ENCODE peak calls at places on chromosomes 4 and X, in four cellular contexts. One of them, this sample, is unnamed.

GRCh38 chr4:67885727-67886126 is 1.9 kb upstream of the TMPRSS11D start:
- DNase-seq in K562: no peak
- DNase-seq in HCT116: peak; percentile 35
- DNase-seq in kidney: no peak
- DNase-seq in this sample: no peak

GRCh38 chrX:143854006-143854405 is 29.9 kb upstream of the UBE2NL start:
- DNase-seq in K562: no peak
- DNase-seq in HCT116: no peak
- DNase-seq in kidney: no peak
- DNase-seq in this sample: no peak

GRCh38 chrX:71912156-71912555 is 1.5 kb downstream of the NHSL2 start:
- DNase-seq in K562: no peak
- DNase-seq in HCT116: no peak
- DNase-seq in kidney: no peak
- DNase-seq in this sample: peak; percentile 59

GRCh38 chrX:17674611-17675010 is 62.7 kb upstream of the SCML1 start:
- DNase-seq in K562: no peak
- DNase-seq in HCT116: no peak
- DNase-seq in kidney: no peak
- DNase-seq in this sample: no peak

GRCh38 chrX:28120076-28120475 is 138.8 kb upstream of the DCAF8L1 start:
- DNase-seq in K562: no peak
- DNase-seq in HCT116: peak; percentile 31
- DNase-seq in kidney: no peak
- DNase-seq in this sample: no peak

GRCh38 chrX:54473993-54474859 is 21.8 kb downstream of the FGD1 start:
- DNase-seq in K562: no peak
- DNase-seq in HCT116: no peak
- DNase-seq in kidney: peak; percentile 72
- DNase-seq in this sample: no peak

GRCh38 chr4:123921339-123921738 is 524.7 kb downstream of the SPRY1 start:
- DNase-seq in K562: no peak
- DNase-seq in HCT116: no peak
- DNase-seq in kidney: no peak
- DNase-seq in this sample: no peak

GRCh38 chr4:107870916-107871786 is 46.4 kb downstream of the SGMS2 start:
- DNase-seq in K562: no peak
- DNase-seq in HCT116: no peak
- DNase-seq in kidney: no peak
- DNase-seq in this sample: no peak

GRCh38 chr4:185730387-185730786 is 81.6 kb downstream of the SORBS2 start:
- DNase-seq in K562: peak; percentile 11
- DNase-seq in HCT116: no peak
- DNase-seq in kidney: no peak
- DNase-seq in this sample: no peak

GRCh38 chr4:189084671-189085070 is 856.0 kb upstream of the FRG1 start:
- DNase-seq in K562: no peak
- DNase-seq in HCT116: peak; percentile 33
- DNase-seq in kidney: no peak
- DNase-seq in this sample: peak; percentile 58

GRCh38 chr4:41070516-41071281 is 143.6 kb downstream of the APBB2 start:
- DNase-seq in K562: no peak
- DNase-seq in HCT116: no peak
- DNase-seq in kidney: no peak
- DNase-seq in this sample: no peak

GRCh38 chr4:88391703-88392102 is 13.1 kb downstream of the HERC6 start:
- DNase-seq in K562: no peak
- DNase-seq in HCT116: no peak
- DNase-seq in kidney: no peak
- DNase-seq in this sample: no peak

GRCh38 chr4:162852642-162853041 is 314.0 kb downstream of the NAF1 start:
- DNase-seq in K562: no peak
- DNase-seq in HCT116: no peak
- DNase-seq in kidney: no peak
- DNase-seq in this sample: peak; percentile 55

DNA sequence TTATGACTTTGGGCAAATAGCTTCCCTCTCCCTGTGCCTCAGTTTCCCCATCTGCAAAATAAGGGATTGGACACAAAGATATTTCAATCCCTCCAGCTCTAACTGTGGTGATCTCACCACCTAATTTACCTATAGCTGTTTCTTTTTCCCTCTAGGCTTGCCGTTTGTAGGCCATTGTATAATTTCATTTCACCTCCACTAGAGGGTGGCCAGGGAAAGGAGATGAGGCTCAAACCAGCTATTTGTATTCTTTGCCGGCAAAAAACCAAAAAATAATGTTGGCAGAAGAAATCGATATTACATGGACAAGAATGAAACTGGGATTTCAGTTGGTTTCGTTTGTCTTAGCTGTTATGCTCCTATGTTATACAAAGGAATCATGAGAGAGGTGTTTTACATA is 36.1 kb upstream of the DOCK11 start:
- DNase-seq in K562: peak; percentile 44
- DNase-seq in HCT116: no peak
- DNase-seq in kidney: no peak
- DNase-seq in this sample: no peak
- H3K9ac ChIP-seq in K562: no peak overlapping the region
- H3K9ac ChIP-seq in HCT116: no peak overlapping the region
- H3K9ac ChIP-seq in kidney: no peak overlapping the region
- H3K9ac ChIP-seq in this sample: no peak overlapping the region

GRCh38 chr4:182807346-182807745 is 109.8 kb downstream of the DCTD start:
- DNase-seq in K562: no peak
- DNase-seq in HCT116: no peak
- DNase-seq in kidney: no peak
- DNase-seq in this sample: no peak

GRCh38 chr4:182810103-182810605 is 107.0 kb downstream of the DCTD start:
- DNase-seq in K562: no peak
- DNase-seq in HCT116: no peak
- DNase-seq in kidney: no peak
- DNase-seq in this sample: no peak

GRCh38 chr4:182809417-182810102 is 107.6 kb downstream of the DCTD start:
- DNase-seq in K562: no peak
- DNase-seq in HCT116: peak; percentile 18
- DNase-seq in kidney: no peak
- DNase-seq in this sample: peak; percentile 71

GRCh38 chr4:182807841-182808548 is 109.2 kb downstream of the DCTD start:
- DNase-seq in K562: no peak
- DNase-seq in HCT116: no peak
- DNase-seq in kidney: no peak
- DNase-seq in this sample: peak; percentile 69

GRCh38 chr4:182808673-182809416 is 108.3 kb downstream of the DCTD start:
- DNase-seq in K562: no peak
- DNase-seq in HCT116: no peak
- DNase-seq in kidney: no peak
- DNase-seq in this sample: no peak
- H3K4me3 ChIP-seq in K562: no peak overlapping the region
- H3K4me3 ChIP-seq in HCT116: no peak overlapping the region
- H3K4me3 ChIP-seq in kidney: no peak overlapping the region
- H3K4me3 ChIP-seq in this sample: no peak overlapping the region

GRCh38 chr4:84319124-84319523 is 180.0 kb downstream of the NKX6-1 start:
- DNase-seq in K562: no peak
- DNase-seq in HCT116: no peak
- DNase-seq in kidney: no peak
- DNase-seq in this sample: no peak

GRCh38 chr4:84317513-84317912 is 181.6 kb downstream of the NKX6-1 start:
- DNase-seq in K562: no peak
- DNase-seq in HCT116: no peak
- DNase-seq in kidney: no peak
- DNase-seq in this sample: no peak
- H3K27ac ChIP-seq in K562: no peak overlapping the region
- H3K27ac ChIP-seq in HCT116: no peak overlapping the region
- H3K27ac ChIP-seq in kidney: no peak overlapping the region
- H3K27ac ChIP-seq in this sample: no peak overlapping the region

GRCh38 chrX:24148118-24148517 is 1.4 kb upstream of the ZFX start:
- DNase-seq in K562: no peak
- DNase-seq in HCT116: no peak
- DNase-seq in kidney: no peak
- DNase-seq in this sample: no peak

GRCh38 chrX:24148535-24149345 is 789 bp upstream of the ZFX start:
- DNase-seq in K562: no peak
- DNase-seq in HCT116: no peak
- DNase-seq in kidney: no peak
- DNase-seq in this sample: no peak

GRCh38 chrX:24151513-24151912 is 2.0 kb downstream of the ZFX start:
- DNase-seq in K562: no peak
- DNase-seq in HCT116: no peak
- DNase-seq in kidney: no peak
- DNase-seq in this sample: no peak

GRCh38 chrX:24149346-24150050 is at the start of gene ZFX:
- DNase-seq in K562: peak; percentile 73
- DNase-seq in HCT116: no peak
- DNase-seq in kidney: peak; percentile 95
- DNase-seq in this sample: peak; percentile 88

DNA sequence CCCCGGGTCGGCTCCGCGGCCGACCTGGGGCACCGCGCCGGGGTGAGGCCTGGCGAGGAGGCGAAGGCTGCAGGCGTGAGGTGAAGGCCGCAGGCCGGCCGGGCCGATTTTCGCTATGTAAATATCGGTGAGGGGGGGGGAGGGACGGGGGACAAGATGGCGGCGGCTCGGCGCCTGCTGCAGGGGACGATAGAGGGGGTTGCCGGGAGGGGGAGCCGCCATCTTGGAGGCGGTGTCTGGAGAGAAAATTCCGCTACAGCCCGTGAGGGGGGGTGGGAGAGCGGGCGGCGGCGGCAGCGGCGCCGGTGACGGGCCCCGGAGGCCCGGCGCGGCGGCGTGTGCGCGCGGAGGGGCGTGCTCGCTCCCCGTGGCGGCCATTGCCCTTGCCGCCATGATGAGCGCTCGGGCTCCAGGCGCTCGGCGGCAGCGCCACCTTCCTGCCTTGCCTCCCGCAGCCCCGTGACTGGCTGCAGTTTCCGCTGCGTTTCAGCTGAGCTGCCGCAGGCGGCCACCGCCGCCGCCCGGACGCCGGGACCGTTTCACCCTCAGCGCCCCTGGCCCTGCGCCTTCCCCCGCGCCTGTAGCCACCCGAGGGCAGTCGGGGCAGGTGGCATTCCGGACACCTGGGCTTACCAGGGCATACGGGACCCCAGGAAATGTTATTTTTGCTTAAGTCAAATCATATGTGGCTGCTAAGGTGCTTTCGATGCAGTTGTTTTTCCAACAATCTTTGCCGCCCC is 692 bp downstream of the ZFX start:
- DNase-seq in K562: peak; percentile 86
- DNase-seq in HCT116: peak; percentile 61
- DNase-seq in kidney: peak; percentile 98
- DNase-seq in this sample: peak; percentile 97
- H3K9ac ChIP-seq in K562: peak overlapping the region; percentile 96
- H3K9ac ChIP-seq in HCT116: peak overlapping the region; percentile 74
- H3K9ac ChIP-seq in kidney: peak overlapping the region; percentile 90
- H3K9ac ChIP-seq in this sample: peak overlapping the region; percentile 87

GRCh38 chr4:38664704-38665401 is 854 bp downstream of the KLF3 start:
- DNase-seq in K562: no peak
- DNase-seq in HCT116: no peak
- DNase-seq in kidney: peak; percentile 88
- DNase-seq in this sample: peak; percentile 85

GRCh38 chr4:38669233-38669632 is 5.2 kb downstream of the KLF3 start:
- DNase-seq in K562: no peak
- DNase-seq in HCT116: no peak
- DNase-seq in kidney: no peak
- DNase-seq in this sample: peak; percentile 24

GRCh38 chr4:38668203-38668602 is 4.2 kb downstream of the KLF3 start:
- DNase-seq in K562: no peak
- DNase-seq in HCT116: no peak
- DNase-seq in kidney: no peak
- DNase-seq in this sample: no peak

GRCh38 chr4:38665846-38666490 is 2.0 kb downstream of the KLF3 start:
- DNase-seq in K562: no peak
- DNase-seq in HCT116: no peak
- DNase-seq in kidney: no peak
- DNase-seq in this sample: no peak

DNA sequence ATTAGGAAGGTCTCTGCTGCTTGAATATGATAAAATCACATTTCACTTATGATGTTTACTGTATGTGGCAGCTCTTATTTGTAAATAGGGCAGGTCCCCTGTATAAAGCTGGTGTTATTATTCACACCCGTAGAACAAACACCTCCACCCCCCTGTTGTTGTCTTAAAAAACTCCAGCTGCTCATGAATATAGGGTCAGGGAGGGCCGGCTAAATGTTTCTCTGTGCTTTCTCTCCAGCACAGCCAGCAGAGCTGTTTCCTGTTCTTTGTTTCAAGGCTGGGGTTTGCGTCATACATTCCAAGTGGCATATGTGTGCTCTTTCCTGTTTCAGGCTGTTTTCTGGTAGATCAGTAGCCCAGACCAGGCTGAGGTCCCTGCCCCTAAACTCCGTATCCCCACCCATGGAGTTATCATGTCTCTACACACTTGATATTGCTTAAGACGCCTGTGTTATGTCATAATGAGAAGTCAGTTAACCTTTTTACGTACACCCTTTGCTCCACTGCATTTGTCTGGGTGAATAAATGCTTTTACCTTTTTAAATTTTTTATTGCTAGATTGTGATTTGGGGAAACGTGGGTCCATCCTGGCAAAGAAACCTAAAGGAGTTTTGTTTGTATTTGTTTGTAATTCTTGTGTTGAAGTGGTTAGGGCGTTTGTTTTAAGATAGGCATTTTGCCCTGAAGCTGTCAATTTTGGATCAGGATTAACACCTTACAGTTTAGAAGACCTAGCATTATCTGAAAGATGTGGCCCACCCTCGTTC is 3.2 kb downstream of the KLF3 start:
- DNase-seq in K562: peak; percentile 78
- DNase-seq in HCT116: peak; percentile 88
- DNase-seq in kidney: peak; percentile 80
- DNase-seq in this sample: peak; percentile 91
- H3K4me3 ChIP-seq in K562: peak overlapping the region; percentile 92
- H3K4me3 ChIP-seq in HCT116: peak overlapping the region; percentile 46
- H3K4me3 ChIP-seq in kidney: peak overlapping the region; percentile 87
- H3K4me3 ChIP-seq in this sample: peak overlapping the region; percentile 87

GRCh38 chr4:57070461-57070860 is 39.7 kb downstream of the IGFBP7 start:
- DNase-seq in K562: no peak
- DNase-seq in HCT116: no peak
- DNase-seq in kidney: no peak
- DNase-seq in this sample: no peak
- H3K27ac ChIP-seq in K562: no peak overlapping the region
- H3K27ac ChIP-seq in HCT116: no peak overlapping the region
- H3K27ac ChIP-seq in kidney: peak overlapping the region; percentile 13
- H3K27ac ChIP-seq in this sample: no peak overlapping the region